ENCODE peak calls at places on chromosomes 12 and 14, in four cellular contexts. H is mesendoderm, A is H1, G is IMR-90. T is an unnamed sample. For H3K4me1, the result is how much of the 10 kb centered on the place peaks cover.

GRCh38 chr12:40104461-40105264 is 1.2 kb downstream of the SLC2A13 start:
- DNase-seq in G (peak), A (no peak), H (peak), T (no peak)

GRCh38 chr14:103311171-103311997 is 22.7 kb upstream of the EIF5 start:
- DNase-seq in G (no peak), A (no peak), H (no peak), T (no peak)

GRCh38 chr14:99225804-99226203 is 46.2 kb downstream of the BCL11B start:
- DNase-seq in G (no peak), A (no peak), H (no peak), T (no peak)

GRCh38 chr14:36870776-36871175 is 209.1 kb downstream of the PAX9 start:
- DNase-seq in G (no peak), H (no peak), A (no peak), T (no peak)

GRCh38 chr14:70916300-70916699 is 9.0 kb downstream of the PCNX1 start:
- DNase-seq in A (no peak), H (no peak), G (no peak), T (no peak)

GRCh38 chr12:122793685-122794106 is 19.3 kb downstream of the CCDC62 start:
- DNase-seq in G (peak), H (peak), A (no peak), T (no peak)

GRCh38 chr12:30447061-30447750 is 248.5 kb downstream of the IPO8 start:
- DNase-seq in A (no peak), H (no peak), G (no peak), T (no peak)

GRCh38 chr12:10031318-10031717 is 836 bp downstream of the CLEC9A start:
- DNase-seq in A (no peak), G (peak), H (peak), T (no peak)

GRCh38 chr12:56941299-56942017 is 7.2 kb upstream of the SDR9C7 start:
- DNase-seq in A (no peak), H (peak), G (peak), T (peak)

GRCh38 chr12:94889512-94890210 is 113.8 kb downstream of the NDUFA12 start:
- DNase-seq in H (no peak), G (no peak), A (no peak), T (no peak)

GRCh38 chr14:52076334-52076733 is 7.5 kb upstream of the NID2 start:
- DNase-seq in H (no peak), A (no peak), G (peak), T (no peak)

GRCh38 chr14:52078721-52079120 is 9.9 kb upstream of the NID2 start:
- DNase-seq in G (no peak), A (no peak), H (no peak), T (no peak)

GRCh38 chr14:52077261-52077984 is 8.6 kb upstream of the NID2 start:
- DNase-seq in H (no peak), G (peak), A (no peak), T (no peak)

GRCh38 chr14:52079239-52079956 is 10.5 kb upstream of the NID2 start:
- DNase-seq in G (peak), H (peak), A (no peak), T (no peak)

DNA sequence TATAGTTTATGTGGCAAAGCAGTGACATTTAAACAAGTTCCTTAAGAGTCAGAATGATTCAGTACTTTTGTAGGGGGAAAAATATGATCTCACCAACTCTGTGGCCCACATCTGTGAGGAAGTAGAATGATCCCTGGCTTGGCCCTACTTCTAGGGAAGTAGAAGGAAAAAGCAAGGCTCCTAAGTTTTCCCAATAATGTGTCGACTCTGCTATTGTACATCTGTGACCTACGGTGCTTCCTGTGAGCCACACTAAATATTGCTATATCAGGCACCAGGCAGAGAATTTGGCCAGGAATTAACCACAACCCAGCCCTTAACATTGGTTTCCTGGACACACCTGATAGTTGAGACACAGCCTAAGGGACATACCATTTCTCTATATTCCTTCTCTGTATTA is 9.2 kb upstream of the NID2 start:
- DNase-seq in G (peak), H (no peak), A (no peak), T (no peak)
- H3K56ac ChIP-seq in G (peak), H (no peak), A (no peak), T (no peak)

GRCh38 chr14:93957333-93957710 is 19.0 kb downstream of the ASB2 start:
- DNase-seq in G (no peak), H (no peak), A (no peak), T (no peak)
- H3K4me1 ChIP-seq in G (under half), H (under half), A (under half), T (under half)

GRCh38 chr14:41604793-41605534 is 1.7 kb upstream of the LRFN5 start:
- DNase-seq in H (peak), G (peak), A (no peak), T (peak)

GRCh38 chr14:41607966-41608663 is 1.4 kb downstream of the LRFN5 start:
- DNase-seq in H (peak), G (no peak), A (no peak), T (peak)

GRCh38 chr14:41605550-41606248 is 977 bp upstream of the LRFN5 start:
- DNase-seq in H (peak), G (peak), A (no peak), T (peak)

GRCh38 chr14:41607119-41607785 is 576 bp downstream of the LRFN5 start:
- DNase-seq in H (no peak), A (no peak), G (no peak), T (no peak)

GRCh38 chr14:41606249-41607118 is at the start of gene LRFN5:
- DNase-seq in H (peak), G (peak), A (no peak), T (peak)
- H3K18ac ChIP-seq in H (peak), G (no peak), A (peak), T (no peak)

DNA sequence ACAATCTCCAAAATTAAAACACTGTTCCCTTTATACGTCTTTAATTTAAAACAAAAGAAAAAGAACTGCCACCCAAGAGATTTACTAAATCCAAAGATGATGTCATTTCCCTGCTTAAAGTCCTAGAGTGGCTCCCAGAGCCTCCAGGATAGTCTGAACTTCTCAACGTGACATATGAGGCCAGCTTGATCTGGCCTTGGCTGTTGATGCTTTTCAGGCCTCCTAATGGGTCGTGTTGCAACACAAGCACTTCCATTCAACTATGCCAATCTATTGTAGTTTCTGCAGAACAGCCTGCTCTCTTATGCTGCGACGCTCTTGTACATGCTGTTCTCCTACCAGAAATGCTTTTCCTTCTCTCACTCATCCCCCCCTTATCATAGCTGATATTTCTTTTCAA is 35.7 kb downstream of the LGR5 start:
- DNase-seq in G (no peak), A (no peak), H (no peak), T (no peak)
- H3K56ac ChIP-seq in G (no peak), A (no peak), H (no peak), T (no peak)

DNA sequence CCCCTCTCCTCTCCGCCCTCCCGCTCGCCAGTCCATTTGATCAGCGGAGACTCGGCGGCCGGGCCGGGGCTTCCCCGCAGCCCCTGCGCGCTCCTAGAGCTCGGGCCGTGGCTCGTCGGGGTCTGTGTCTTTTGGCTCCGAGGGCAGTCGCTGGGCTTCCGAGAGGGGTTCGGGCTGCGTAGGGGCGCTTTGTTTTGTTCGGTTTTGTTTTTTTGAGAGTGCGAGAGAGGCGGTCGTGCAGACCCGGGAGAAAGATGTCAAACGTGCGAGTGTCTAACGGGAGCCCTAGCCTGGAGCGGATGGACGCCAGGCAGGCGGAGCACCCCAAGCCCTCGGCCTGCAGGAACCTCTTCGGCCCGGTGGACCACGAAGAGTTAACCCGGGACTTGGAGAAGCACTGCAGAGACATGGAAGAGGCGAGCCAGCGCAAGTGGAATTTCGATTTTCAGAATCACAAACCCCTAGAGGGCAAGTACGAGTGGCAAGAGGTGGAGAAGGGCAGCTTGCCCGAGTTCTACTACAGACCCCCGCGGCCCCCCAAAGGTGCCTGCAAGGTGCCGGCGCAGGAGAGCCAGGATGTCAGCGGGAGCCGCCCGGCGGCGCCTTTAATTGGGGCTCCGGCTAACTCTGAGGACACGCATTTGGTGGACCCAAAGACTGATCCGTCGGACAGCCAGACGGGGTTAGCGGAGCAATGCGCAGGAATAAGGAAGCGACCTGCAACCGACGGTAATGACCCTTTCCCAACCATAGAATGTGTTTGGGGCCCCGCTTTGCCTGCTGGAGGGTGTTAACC is 616 bp downstream of the CDKN1B start:
- DNase-seq in H (peak), A (no peak), G (no peak), T (peak)
- H3K4me1 ChIP-seq in H (under half), A (under half), G (under half), T (under half)

GRCh38 chr14:35121026-35121886 is 534 bp downstream of the PPP2R3C start:
- DNase-seq in H (no peak), A (no peak), G (no peak), T (no peak)
- H3K18ac ChIP-seq in H (no peak), A (peak), G (peak), T (peak)

GRCh38 chr14:22463763-22464173 is 125.3 kb downstream of the DAD1 start:
- DNase-seq in H (no peak), A (no peak), G (no peak), T (no peak)

GRCh38 chr14:22458737-22459136 is 130.3 kb downstream of the DAD1 start:
- DNase-seq in G (no peak), H (no peak), A (no peak), T (no peak)

GRCh38 chr14:22456986-22457594 is 131.9 kb downstream of the DAD1 start:
- DNase-seq in G (no peak), A (no peak), H (no peak), T (no peak)

GRCh38 chr14:22462923-22463322 is 126.1 kb downstream of the DAD1 start:
- DNase-seq in H (no peak), G (no peak), A (no peak), T (no peak)

GRCh38 chr14:22460461-22461195 is 128.4 kb downstream of the DAD1 start:
- DNase-seq in H (no peak), A (no peak), G (peak), T (no peak)
- H3K56ac ChIP-seq in H (no peak), A (no peak), G (no peak), T (no peak)